ENCODE peak calls at places on chromosomes 7 and 10, in four cellular contexts. W is H1, T is HepG2, K is K562. L is an unnamed sample.

GRCh38 chr7:159195926-159196325 is 51.3 kb upstream of the VIPR2 start:
- DNase-seq in W (no peak), T (no peak), K (no peak), L (no peak)

GRCh38 chr10:77574436-77574835 is 63.2 kb downstream of the KCNMA1 start:
- DNase-seq in W (no peak), T (no peak), K (peak; percentile 25), L (no peak)

GRCh38 chr7:105665684-105666083 is 84.4 kb upstream of the EFCAB10 start:
- DNase-seq in W (no peak), T (no peak), K (no peak), L (no peak)

GRCh38 chr7:134554417-134554966 is 5.6 kb downstream of the AKR1B15 start:
- DNase-seq in W (no peak), T (no peak), K (no peak), L (no peak)

GRCh38 chr10:89845541-89846275 is 144.3 kb downstream of the KIF20B start:
- DNase-seq in W (no peak), T (no peak), K (no peak), L (no peak)

GRCh38 chr7:94064541-94065191 is 60.5 kb upstream of the BET1 start:
- DNase-seq in W (no peak), T (no peak), K (no peak), L (peak; percentile 89)

GRCh38 chr7:43083091-43083490 is 29.4 kb upstream of the HECW1 start:
- DNase-seq in W (no peak), T (no peak), K (no peak), L (no peak)

GRCh38 chr7:128948312-128948973 is 10.7 kb downstream of the IRF5 start:
- DNase-seq in W (no peak), T (no peak), K (no peak), L (no peak)

GRCh38 chr7:105007298-105007697 is 6.7 kb upstream of the KMT2E start:
- DNase-seq in W (no peak), T (no peak), K (no peak), L (no peak)

GRCh38 chr7:87797798-87798403 is 78.3 kb downstream of the SLC25A40 start:
- DNase-seq in W (no peak), T (peak; percentile 48), K (no peak), L (peak; percentile 73)

GRCh38 chr10:47453435-47454293 is 30.3 kb downstream of the ANXA8 start:
- DNase-seq in W (no peak), T (no peak), K (no peak), L (no peak)

GRCh38 chr7:835021-835420 is 2.7 kb downstream of the SUN1 start:
- DNase-seq in W (no peak), T (no peak), K (no peak), L (no peak)

GRCh38 chr10:103057980-103058568 is 135.0 kb downstream of the NT5C2 start:
- DNase-seq in W (no peak), T (no peak), K (no peak), L (no peak)

GRCh38 chr10:1570652-1571051 is 166.7 kb downstream of the ADARB2 start:
- DNase-seq in W (no peak), T (no peak), K (no peak), L (no peak)

GRCh38 chr10:8053446-8054242 is 844 bp upstream of the GATA3 start:
- DNase-seq in W (no peak), T (no peak), K (peak; percentile 95), L (peak; percentile 87)

GRCh38 chr7:50867048-50867383 is 84.3 kb upstream of the GRB10 start:
- DNase-seq in W (no peak), T (no peak), K (no peak), L (no peak)

GRCh38 chr7:100483101-100483727 is 513 bp upstream of the NYAP1 start:
- DNase-seq in W (no peak), T (peak; percentile 41), K (peak; percentile 88), L (peak; percentile 39)

GRCh38 chr10:50511512-50512213 is 112.1 kb downstream of the SGMS1 start:
- DNase-seq in W (no peak), T (peak; percentile 79), K (peak; percentile 54), L (peak; percentile 3)

GRCh38 chr10:15504101-15504840 is 133.2 kb upstream of the FAM171A1 start:
- DNase-seq in W (no peak), T (no peak), K (no peak), L (no peak)

GRCh38 chr10:1061930-1062769 is 6.0 kb downstream of the WDR37 start:
- DNase-seq in W (no peak), T (no peak), K (no peak), L (peak; percentile 71)

GRCh38 chr10:24209946-24210491 is 1.1 kb downstream of the KIAA1217 start:
- DNase-seq in W (no peak), T (peak; percentile 38), K (no peak), L (peak; percentile 2)

GRCh38 chr10:7826971-7827370 is 8.7 kb downstream of the TAF3 start:
- DNase-seq in W (no peak), T (no peak), K (no peak), L (no peak)

GRCh38 chr7:36658603-36659516 is 65.4 kb downstream of the AOAH start:
- DNase-seq in W (no peak), T (peak; percentile 34), K (no peak), L (peak; percentile 31)

GRCh38 chr10:113091921-113092320 is 141.9 kb downstream of the TCF7L2 start:
- DNase-seq in W (no peak), T (no peak), K (no peak), L (no peak)

GRCh38 chr10:3196482-3196881 is 23.9 kb upstream of the PITRM1 start:
- DNase-seq in W (no peak), T (no peak), K (no peak), L (no peak)

GRCh38 chr10:25061711-25062455 is 45.5 kb downstream of the THNSL1 start:
- DNase-seq in W (no peak), T (no peak), K (peak; percentile 30), L (no peak)

GRCh38 chr7:156604836-156605695 is 35.5 kb upstream of the RNF32 start:
- DNase-seq in W (no peak), T (no peak), K (no peak), L (no peak)

GRCh38 chr7:33964417-33965115 is 59.2 kb downstream of the BMPER start:
- DNase-seq in W (no peak), T (no peak), K (no peak), L (no peak)

GRCh38 chr7:468681-469590 is 50.7 kb downstream of the PDGFA start:
- DNase-seq in W (no peak), T (no peak), K (no peak), L (peak; percentile 51)

GRCh38 chr10:57849726-57850357 is 417.9 kb downstream of the IPMK start:
- DNase-seq in W (no peak), T (no peak), K (no peak), L (no peak)

DNA sequence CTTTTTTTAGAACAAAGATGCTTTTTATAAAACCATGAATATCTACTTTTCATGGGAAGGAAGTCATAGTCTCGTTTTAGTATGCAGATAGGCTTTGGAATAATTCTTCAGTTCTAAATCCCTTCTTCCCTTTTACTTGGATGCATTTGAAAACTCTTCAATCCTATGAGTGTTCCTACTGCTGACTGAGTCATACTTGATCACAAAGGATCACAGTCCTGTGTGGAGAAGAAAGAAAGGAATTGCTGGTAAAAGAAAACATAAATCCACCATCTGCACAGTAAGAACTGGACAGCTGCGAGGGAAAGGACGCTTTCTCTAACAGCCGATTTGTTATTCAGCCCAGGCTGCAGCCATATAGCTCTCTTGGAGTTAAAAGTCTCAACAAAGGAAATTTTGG is 209.9 kb downstream of the SEMA3E start:
- DNase-seq in W (no peak), T (no peak), K (no peak), L (no peak)
- TF ChIP-seq JUN in W (no peak), T (no peak), K (no peak), L (no peak)

GRCh38 chr10:91978585-91978984 is 55.0 kb downstream of the BTAF1 start:
- DNase-seq in W (no peak), T (no peak), K (no peak), L (no peak)
- TF ChIP-seq EZH2 in W (no peak), T (no peak), K (no peak), L (no peak)

GRCh38 chr10:63707254-63707910 is 186.2 kb downstream of the REEP3 start:
- DNase-seq in W (no peak), T (peak; percentile 12), K (peak; percentile 48), L (peak; percentile 99)
- TF ChIP-seq JUN in W (no peak), T (no peak), K (peak; percentile 100), L (peak; percentile 100)

GRCh38 chr7:27128776-27129728 is 1.5 kb downstream of the HOXA4 start:
- DNase-seq in W (no peak), T (no peak), K (no peak), L (no peak)
- TF ChIP-seq EZH2 in W (peak; percentile 99), T (no peak), K (no peak), L (no peak)